ENCODE peak calls at places on chromosome 1, in seven cellular contexts. L is astrocyte of the spinal cord, V is fibroblast of lung, F is sigmoid colon, X is astrocyte of the cerebellum, W is coronary artery, O is HCT116. Q is an unnamed sample.

GRCh38 chr1:150268342-150268705 is 492 bp downstream of the APH1A start:
- DNase-seq in L (no peak), V (peak), F (peak), X (no peak), W (no peak), O (no peak), Q (no peak)

GRCh38 chr1:228007054-228007800 is 429 bp downstream of the WNT3A start:
- DNase-seq in L (no peak), V (no peak), F (peak), X (no peak), W (peak), O (no peak), Q (no peak)

GRCh38 chr1:231519166-231519565 is 9.3 kb upstream of the TSNAX start:
- DNase-seq in L (no peak), V (no peak), F (no peak), X (no peak), W (no peak), O (no peak), Q (no peak)

GRCh38 chr1:108080448-108080847 is 115.5 kb upstream of the VAV3 start:
- DNase-seq in L (no peak), V (no peak), F (no peak), X (no peak), W (no peak), O (no peak), Q (no peak)

GRCh38 chr1:99570486-99571089 is 75.3 kb upstream of the PALMD start:
- DNase-seq in L (peak), V (peak), F (no peak), X (no peak), W (no peak), O (no peak), Q (no peak)

GRCh38 chr1:192401832-192402231 is 85.0 kb downstream of the RGS21 start:
- DNase-seq in L (peak), V (peak), F (no peak), X (peak), W (no peak), O (no peak), Q (no peak)

GRCh38 chr1:98251497-98251896 is 330.7 kb upstream of the DPYD start:
- DNase-seq in L (no peak), V (no peak), F (no peak), X (no peak), W (no peak), O (no peak), Q (no peak)

GRCh38 chr1:65525297-65526048 is 105.0 kb downstream of the LEPR start:
- DNase-seq in L (no peak), V (no peak), F (peak), X (no peak), W (no peak), O (no peak), Q (no peak)

GRCh38 chr1:21397813-21398188 is 42.1 kb upstream of the NBPF3 start:
- DNase-seq in L (no peak), V (no peak), F (no peak), X (no peak), W (no peak), O (no peak), Q (no peak)

GRCh38 chr1:63774617-63775417 is 1.0 kb downstream of the ROR1 start:
- DNase-seq in L (peak), V (peak), F (peak), X (no peak), W (peak), O (no peak), Q (no peak)

GRCh38 chr1:13700521-13701273 is 709 bp downstream of the PRDM2 start:
- DNase-seq in L (peak), V (peak), F (no peak), X (no peak), W (no peak), O (no peak), Q (no peak)

GRCh38 chr1:33327587-33328325 is 6.9 kb upstream of the A3GALT2 start:
- DNase-seq in L (peak), V (peak), F (peak), X (peak), W (no peak), O (no peak), Q (peak)

GRCh38 chr1:6116137-6116536 is 64.0 kb downstream of the CHD5 start:
- DNase-seq in L (peak), V (peak), F (no peak), X (no peak), W (no peak), O (no peak), Q (no peak)

GRCh38 chr1:80250573-80251168 is 1244.1 kb upstream of the ADGRL4 start:
- DNase-seq in L (no peak), V (peak), F (no peak), X (no peak), W (no peak), O (no peak), Q (no peak)

GRCh38 chr1:234980224-234980656 is 148.4 kb downstream of the TOMM20 start:
- DNase-seq in L (no peak), V (no peak), F (no peak), X (no peak), W (no peak), O (no peak), Q (peak)

GRCh38 chr1:194295690-194296089 is 1109.3 kb upstream of the B3GALT2 start:
- DNase-seq in L (peak), V (peak), F (no peak), X (peak), W (no peak), O (peak), Q (peak)

GRCh38 chr1:1072849-1073742 is 1.0 kb downstream of the RNF223 start:
- DNase-seq in L (no peak), V (no peak), F (no peak), X (no peak), W (no peak), O (no peak), Q (no peak)

GRCh38 chr1:163897401-163898169 is 575.8 kb downstream of the NUF2 start:
- DNase-seq in L (no peak), V (peak), F (peak), X (no peak), W (no peak), O (no peak), Q (no peak)

GRCh38 chr1:230458509-230458908 is 32.4 kb upstream of the PGBD5 start:
- DNase-seq in L (peak), V (peak), F (no peak), X (no peak), W (no peak), O (no peak), Q (no peak)

GRCh38 chr1:227759345-227760300 is 24.4 kb downstream of the SNAP47 start:
- DNase-seq in L (peak), V (peak), F (peak), X (peak), W (no peak), O (no peak), Q (peak)

GRCh38 chr1:27145934-27146354 is 9.0 kb downstream of the SLC9A1 start:
- DNase-seq in L (peak), V (peak), F (peak), X (peak), W (peak), O (no peak), Q (peak)

GRCh38 chr1:84366786-84367185 is 31.5 kb upstream of the DNASE2B start:
- DNase-seq in L (peak), V (peak), F (no peak), X (peak), W (no peak), O (no peak), Q (no peak)

GRCh38 chr1:8632092-8632491 is 185.3 kb downstream of the RERE start:
- DNase-seq in L (no peak), V (no peak), F (no peak), X (no peak), W (no peak), O (no peak), Q (no peak)

GRCh38 chr1:94425821-94426484 is 7.8 kb downstream of the ABCD3 start:
- DNase-seq in L (no peak), V (no peak), F (no peak), X (no peak), W (no peak), O (no peak), Q (no peak)

GRCh38 chr1:227756172-227756959 is 21.1 kb downstream of the SNAP47 start:
- DNase-seq in L (no peak), V (peak), F (peak), X (no peak), W (no peak), O (no peak), Q (no peak)

GRCh38 chr1:152112101-152112884 is 3.0 kb downstream of the TCHH start:
- DNase-seq in L (peak), V (peak), F (no peak), X (no peak), W (no peak), O (no peak), Q (no peak)

GRCh38 chr1:154404984-154405761 is at the start of gene IL6R:
- DNase-seq in L (peak), V (peak), F (peak), X (peak), W (peak), O (peak), Q (peak)

GRCh38 chr1:226738995-226739695 is at the start of gene ITPKB:
- DNase-seq in L (peak), V (peak), F (peak), X (peak), W (no peak), O (no peak), Q (no peak)

GRCh38 chr1:204763773-204764427 is 78.4 kb upstream of the LRRN2 start:
- DNase-seq in L (peak), V (peak), F (peak), X (no peak), W (peak), O (peak), Q (peak)

GRCh38 chr1:165445388-165445787 is 462 bp upstream of the RXRG start:
- DNase-seq in L (no peak), V (no peak), F (no peak), X (no peak), W (no peak), O (no peak), Q (no peak)

GRCh38 chr1:81689531-81689941 is 111.2 kb upstream of the ADGRL2 start:
- DNase-seq in L (peak), V (peak), F (no peak), X (no peak), W (no peak), O (no peak), Q (no peak)

GRCh38 chr1:203290261-203291089 is 14.8 kb upstream of the BTG2 start:
- DNase-seq in L (peak), V (peak), F (peak), X (peak), W (peak), O (no peak), Q (peak)

GRCh38 chr1:175221548-175222175 is 29.1 kb upstream of the KIAA0040 start:
- DNase-seq in L (no peak), V (peak), F (no peak), X (no peak), W (no peak), O (no peak), Q (peak)

GRCh38 chr1:43241352-43241953 is 28.3 kb upstream of the TMEM125 start:
- DNase-seq in L (peak), V (peak), F (no peak), X (peak), W (no peak), O (no peak), Q (peak)

GRCh38 chr1:35190784-35191183 is 2.2 kb downstream of the SFPQ start:
- DNase-seq in L (no peak), V (no peak), F (no peak), X (no peak), W (no peak), O (no peak), Q (no peak)

GRCh38 chr1:21914468-21914867 is 22.6 kb downstream of the HSPG2 start:
- DNase-seq in L (no peak), V (no peak), F (no peak), X (no peak), W (no peak), O (no peak), Q (no peak)

GRCh38 chr1:243596441-243597183 is 253.4 kb downstream of the AKT3 start:
- DNase-seq in L (peak), V (peak), F (no peak), X (peak), W (no peak), O (no peak), Q (peak)
- H3K4me3 ChIP-seq in L (no peak), V (no peak), F (no peak), X (no peak), W (no peak), O (no peak), Q (no peak)

DNA sequence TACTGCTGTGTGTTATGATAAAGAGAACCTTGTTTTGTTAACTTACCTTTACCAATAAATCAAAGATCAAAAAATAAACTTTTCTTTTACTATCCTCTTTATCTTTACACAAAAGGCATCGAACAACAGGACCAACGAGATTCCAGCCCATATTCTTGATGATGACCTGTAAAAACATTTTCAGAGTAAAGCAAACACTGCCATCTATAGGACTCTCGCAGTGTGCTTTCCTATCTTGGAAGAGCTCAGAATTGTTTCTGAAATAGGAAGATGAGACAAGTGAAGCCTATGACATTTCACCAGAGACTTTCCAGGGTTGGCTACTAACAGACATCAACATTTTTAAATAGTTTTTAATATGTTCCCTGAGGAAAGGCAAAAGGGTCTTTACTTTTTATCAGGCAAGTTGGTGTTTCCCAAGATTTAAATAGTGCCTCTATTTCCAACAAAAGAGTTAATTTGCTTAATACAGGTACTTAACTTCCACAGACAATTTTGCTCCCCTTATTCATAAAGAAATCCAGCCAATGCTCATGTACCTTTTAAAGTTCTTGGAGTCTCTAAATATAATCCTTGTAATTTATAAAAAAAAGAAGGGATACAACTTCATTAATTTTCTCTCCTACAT is 7.3 kb downstream of the GLMN start:
- DNase-seq in L (peak), V (peak), F (no peak), X (peak), W (no peak), O (peak), Q (no peak)
- TF ChIP-seq CTCF in L (peak), V (peak), F (no peak), X (peak), W (no peak), O (peak), Q (peak)

DNA sequence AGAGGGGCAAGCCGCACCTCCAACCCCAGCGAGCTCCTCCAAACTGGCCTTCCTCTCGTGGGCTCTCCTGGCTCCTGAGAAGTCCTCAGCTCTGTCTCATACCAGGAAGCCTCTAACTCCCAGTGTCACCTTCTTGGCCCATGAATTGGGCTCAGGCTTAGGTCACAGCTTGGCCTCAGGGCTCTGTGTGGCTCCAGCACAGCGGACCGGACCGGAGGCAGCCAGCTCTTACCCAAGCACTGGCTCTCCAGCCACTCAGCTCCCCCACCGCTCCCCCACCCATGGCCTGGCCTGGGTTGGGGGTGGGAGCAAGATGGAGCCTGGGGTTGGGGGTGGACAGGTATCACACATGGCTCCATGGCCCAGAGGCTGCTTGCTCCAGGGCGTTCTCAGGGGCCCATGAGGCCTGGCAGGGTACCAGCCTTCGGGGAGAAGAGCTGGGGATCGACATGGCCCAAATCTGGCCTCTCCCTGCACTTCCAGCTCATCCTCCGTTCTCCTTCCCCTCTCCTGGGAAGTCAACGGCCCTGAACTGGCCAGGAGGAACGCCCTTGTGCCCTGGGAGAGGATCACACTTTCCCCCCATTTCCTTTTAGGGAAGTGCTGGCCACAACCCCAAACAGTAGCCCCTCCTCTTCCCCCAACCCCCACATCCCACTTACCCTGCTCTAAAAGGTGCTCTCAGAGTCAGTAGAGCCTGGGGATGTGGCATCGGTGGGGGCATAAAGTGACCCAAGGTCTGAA is 97.5 kb downstream of the CASZ1 start:
- DNase-seq in L (no peak), V (no peak), F (no peak), X (no peak), W (no peak), O (no peak), Q (no peak)
- H3K4me3 ChIP-seq in L (no peak), V (no peak), F (no peak), X (no peak), W (no peak), O (no peak), Q (no peak)

DNA sequence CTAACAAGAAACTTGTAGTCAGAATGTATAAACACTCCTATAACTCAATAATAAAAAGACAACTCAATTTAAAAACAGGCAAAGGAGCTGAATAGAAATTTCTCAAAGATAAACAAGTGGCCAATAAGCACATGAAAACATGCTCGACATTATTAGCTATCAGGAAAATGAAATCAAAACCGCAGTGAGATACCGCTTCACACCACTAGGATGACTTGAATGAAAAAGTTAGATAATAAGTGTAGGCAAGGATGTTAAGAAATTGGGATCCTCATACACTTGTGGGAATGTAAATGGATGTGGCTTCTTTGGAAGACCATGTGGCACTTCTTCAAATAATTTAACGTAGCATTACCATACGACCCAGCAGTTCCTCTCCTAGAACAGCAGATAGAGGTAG is 8.9 kb downstream of the RALGPS2 start:
- DNase-seq in L (no peak), V (no peak), F (no peak), X (no peak), W (no peak), O (no peak), Q (no peak)
- TF ChIP-seq CTCF in L (no peak), V (no peak), F (no peak), X (peak), W (no peak), O (no peak), Q (peak)

DNA sequence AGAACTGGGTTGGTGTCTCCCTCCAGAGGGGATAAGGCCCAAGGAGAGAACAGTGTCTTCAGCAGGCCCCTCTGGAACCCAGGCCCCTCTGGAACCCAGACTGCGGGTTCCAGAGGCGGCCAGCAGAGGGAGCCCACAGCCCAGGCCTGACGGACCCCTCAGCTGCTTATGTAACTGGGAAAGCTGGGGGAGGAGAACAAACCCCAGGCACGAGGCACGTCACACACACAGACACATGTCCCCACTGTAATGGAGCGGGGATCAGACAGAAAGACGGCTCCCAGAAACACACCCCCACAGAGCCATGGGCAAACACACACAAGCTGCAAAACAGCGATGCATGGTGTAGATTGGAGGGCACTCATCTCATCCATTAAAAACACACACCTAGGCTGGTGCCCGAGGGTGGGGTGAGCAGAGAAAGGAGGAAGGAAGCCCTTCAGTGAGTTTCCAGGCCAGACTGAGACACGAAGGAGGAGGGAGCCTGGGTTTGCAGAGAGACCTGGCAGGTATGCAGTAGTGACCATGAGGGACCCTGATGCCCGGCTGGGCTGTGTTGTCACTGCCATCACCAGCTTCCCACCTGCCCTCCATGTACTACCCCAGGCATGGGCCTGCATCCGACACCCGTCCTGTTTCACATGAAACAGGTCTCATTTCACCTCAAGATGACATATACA is 2.8 kb upstream of the IGSF8 start:
- DNase-seq in L (peak), V (peak), F (peak), X (no peak), W (peak), O (peak), Q (no peak)
- H3K4me3 ChIP-seq in L (no peak), V (no peak), F (no peak), X (no peak), W (peak), O (no peak), Q (no peak)

GRCh38 chr1:222004784-222005183 is 262.9 kb upstream of the DUSP10 start:
- DNase-seq in L (no peak), V (no peak), F (no peak), X (no peak), W (no peak), O (no peak), Q (no peak)

GRCh38 chr1:222012816-222013215 is 270.9 kb upstream of the DUSP10 start:
- DNase-seq in L (no peak), V (no peak), F (no peak), X (no peak), W (no peak), O (no peak), Q (no peak)

GRCh38 chr1:222006715-222007114 is 264.8 kb upstream of the DUSP10 start:
- DNase-seq in L (no peak), V (no peak), F (no peak), X (no peak), W (no peak), O (no peak), Q (no peak)

GRCh38 chr1:222010306-222010705 is 268.4 kb upstream of the DUSP10 start:
- DNase-seq in L (no peak), V (no peak), F (no peak), X (no peak), W (no peak), O (no peak), Q (no peak)

GRCh38 chr1:222009105-222009730 is 267.3 kb upstream of the DUSP10 start:
- DNase-seq in L (peak), V (peak), F (no peak), X (no peak), W (no peak), O (no peak), Q (no peak)
- TF ChIP-seq CTCF in L (peak), V (peak), F (no peak), X (peak), W (no peak), O (peak), Q (peak)